ENCODE peak calls at places on chromosome 20, in nine cellular contexts. O is transverse colon, I is sigmoid colon, Q is tibial nerve, Z is stomach, B is HCT116, E is testis, C is Peyer's patch, D is HepG2. V is an unnamed sample. For H3K36me3, the result is how much of the 10 kb centered on the place peaks cover.

GRCh38 chr20:10463622-10464021 is 28.5 kb downstream of the SLX4IP start:
- DNase-seq in Z (no peak), D (peak), I (no peak), E (no peak), Q (no peak), B (no peak), O (no peak), C (no peak), V (no peak)

GRCh38 chr20:2538931-2539330 is 2.6 kb downstream of the TMC2 start:
- DNase-seq in E (peak), I (no peak), O (no peak), Q (no peak), C (no peak), B (no peak), D (no peak), Z (no peak), V (peak)

GRCh38 chr20:23087587-23088275 is 1.6 kb upstream of the CD93 start:
- DNase-seq in C (no peak), D (no peak), Q (no peak), E (no peak), O (no peak), I (no peak), Z (no peak), B (no peak), V (no peak)

GRCh38 chr20:663315-664090 is 10.5 kb upstream of the SRXN1 start:
- DNase-seq in E (peak), D (no peak), C (no peak), I (no peak), O (no peak), Q (no peak), Z (no peak), B (no peak), V (no peak)

GRCh38 chr20:20440473-20440872 is 72.6 kb downstream of the INSM1 start:
- DNase-seq in Z (no peak), B (no peak), O (no peak), I (no peak), Q (no peak), D (no peak), E (no peak), C (no peak), V (no peak)

GRCh38 chr20:23205656-23206055 is 119.5 kb upstream of the CD93 start:
- DNase-seq in Z (peak), Q (peak), D (no peak), I (peak), B (no peak), O (peak), C (no peak), E (peak), V (peak)

GRCh38 chr20:38113401-38114325 is 51.4 kb downstream of the TGM2 start:
- DNase-seq in Q (no peak), B (peak), C (no peak), O (no peak), Z (no peak), I (no peak), E (peak), D (peak), V (no peak)

GRCh38 chr20:51636123-51636522 is 93.6 kb upstream of the NFATC2 start:
- DNase-seq in D (no peak), E (no peak), Z (no peak), Q (no peak), O (no peak), I (no peak), B (peak), C (no peak), V (no peak)

GRCh38 chr20:7106910-7107309 is 339.4 kb downstream of the BMP2 start:
- DNase-seq in C (no peak), B (no peak), I (no peak), O (no peak), Z (no peak), D (no peak), E (no peak), Q (no peak), V (no peak)

GRCh38 chr20:34468956-34469355 is 47.3 kb upstream of the DYNLRB1 start:
- DNase-seq in E (no peak), I (no peak), Z (no peak), D (no peak), O (no peak), Q (no peak), C (no peak), B (no peak), V (no peak)

GRCh38 chr20:38927902-38928578 is 1.8 kb downstream of the FAM83D start:
- DNase-seq in C (peak), E (no peak), Q (no peak), Z (no peak), O (peak), B (no peak), I (no peak), D (no peak), V (no peak)

GRCh38 chr20:48822879-48823385 is 4.9 kb downstream of the PREX1 start:
- DNase-seq in B (no peak), E (no peak), Q (no peak), O (peak), I (no peak), Z (no peak), D (no peak), C (no peak), V (no peak)

GRCh38 chr20:6100261-6100660 is 22.6 kb downstream of the FERMT1 start:
- DNase-seq in O (no peak), E (no peak), C (no peak), I (no peak), Z (no peak), D (no peak), Q (no peak), B (no peak), V (no peak)

GRCh38 chr20:38303908-38304379 is at the start of gene BPI:
- DNase-seq in O (no peak), Q (no peak), C (no peak), D (no peak), Z (peak), B (no peak), I (peak), E (no peak), V (no peak)

GRCh38 chr20:50980851-50981713 is 22.5 kb downstream of the MOCS3 start:
- DNase-seq in C (no peak), O (peak), B (peak), I (no peak), Z (peak), E (peak), D (peak), Q (no peak), V (peak)

GRCh38 chr20:50329981-50330503 is 139.4 kb downstream of the CEBPB start:
- DNase-seq in O (no peak), Z (no peak), E (no peak), Q (no peak), I (peak), C (no peak), D (no peak), B (no peak), V (no peak)

GRCh38 chr20:63807654-63808053 is 23.4 kb downstream of the ZBTB46 start:
- DNase-seq in D (no peak), O (no peak), I (no peak), B (no peak), C (no peak), E (no peak), Z (no peak), Q (no peak), V (no peak)

GRCh38 chr20:34824026-34824860 is 1.2 kb downstream of the NCOA6 start:
- DNase-seq in D (peak), Z (peak), O (peak), I (peak), B (peak), Q (peak), C (peak), E (peak), V (peak)

GRCh38 chr20:56934888-56935287 is 305.8 kb downstream of the TFAP2C start:
- DNase-seq in B (no peak), Z (no peak), E (no peak), C (no peak), I (no peak), Q (no peak), O (no peak), D (no peak), V (no peak)

GRCh38 chr20:9035129-9035528 is 33.8 kb upstream of the PLCB4 start:
- DNase-seq in Z (no peak), E (no peak), I (no peak), B (peak), C (no peak), D (no peak), Q (no peak), O (no peak), V (no peak)

GRCh38 chr20:5551621-5552020 is 198.6 kb upstream of the SHLD1 start:
- DNase-seq in B (no peak), D (no peak), Z (no peak), E (no peak), Q (no peak), I (no peak), C (no peak), O (no peak), V (no peak)

GRCh38 chr20:51731771-51732453 is 36.3 kb downstream of the ATP9A start:
- DNase-seq in O (no peak), Z (no peak), E (peak), Q (no peak), D (no peak), C (no peak), I (no peak), B (no peak), V (peak)

GRCh38 chr20:51354769-51355319 is 187.7 kb downstream of the NFATC2 start:
- DNase-seq in Z (no peak), D (no peak), Q (no peak), B (no peak), I (peak), E (no peak), O (no peak), C (no peak), V (no peak)

GRCh38 chr20:9458075-9458818 is 56.1 kb upstream of the LAMP5 start:
- DNase-seq in C (no peak), B (peak), D (peak), I (no peak), Q (no peak), Z (peak), E (no peak), O (no peak), V (no peak)

GRCh38 chr20:36407196-36407733 is 101.1 kb downstream of the DLGAP4 start:
- DNase-seq in B (no peak), Z (no peak), D (no peak), C (no peak), Q (no peak), O (no peak), E (no peak), I (no peak), V (no peak)

GRCh38 chr20:50335105-50335504 is 144.5 kb downstream of the CEBPB start:
- DNase-seq in I (peak), D (peak), C (no peak), B (peak), Q (no peak), E (no peak), O (no peak), Z (no peak), V (peak)

GRCh38 chr20:51306521-51307358 is 235.8 kb downstream of the NFATC2 start:
- DNase-seq in D (peak), Z (peak), B (peak), E (peak), Q (peak), O (peak), I (peak), C (peak), V (peak)

GRCh38 chr20:53652859-53653520 is 59.4 kb upstream of the ZNF217 start:
- DNase-seq in D (no peak), B (no peak), C (no peak), I (no peak), E (no peak), Z (no peak), Q (no peak), O (no peak), V (no peak)
- H3K4me3 ChIP-seq in D (no peak), B (no peak), C (no peak), I (no peak), E (no peak), Z (no peak), Q (no peak), O (no peak), V (no peak)

GRCh38 chr20:31603822-31604566 is 1.1 kb upstream of the ID1 start:
- DNase-seq in Z (peak), C (peak), O (peak), B (peak), Q (peak), E (peak), D (peak), I (peak), V (peak)
- TF ChIP-seq POLR2A in Z (no peak), C (peak), O (peak), B (no peak), Q (peak), E (no peak), D (peak), I (peak), V (peak)

DNA sequence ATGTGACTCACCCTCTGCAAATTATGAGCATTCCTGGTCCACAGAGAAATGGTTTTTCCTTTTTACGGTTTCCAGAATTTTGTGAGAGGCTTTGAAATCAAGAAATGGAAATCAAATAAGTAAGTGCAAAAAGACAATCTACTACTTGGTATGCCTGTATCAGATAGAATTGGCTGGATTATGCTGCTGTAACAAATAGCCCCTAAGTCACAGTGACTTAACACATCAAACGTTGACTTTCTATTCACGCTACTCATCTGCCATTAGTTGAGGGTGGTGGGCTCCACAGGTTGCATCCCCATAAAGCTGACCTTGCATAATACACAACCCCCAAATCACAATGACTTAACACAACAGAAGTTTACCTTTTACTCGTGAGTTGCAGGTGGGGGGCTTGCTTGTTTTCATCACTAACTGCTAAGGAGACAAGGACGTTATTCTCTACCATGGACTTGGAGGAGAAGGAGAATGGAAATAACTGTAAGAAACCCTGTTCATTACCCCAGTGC is 44.4 kb downstream of the TSHZ2 start:
- DNase-seq in D (no peak), I (no peak), Q (no peak), Z (no peak), E (no peak), C (no peak), O (no peak), B (no peak), V (no peak)
- H3K36me3 ChIP-seq in D (under half), I (under half), Q (under half), Z (under half), E (under half), C (under half), O (under half), B (under half), V (under half)

GRCh38 chr20:13139459-13140150 is 81.5 kb upstream of the ISM1 start:
- DNase-seq in O (no peak), C (no peak), Q (no peak), D (no peak), Z (no peak), I (no peak), E (no peak), B (no peak), V (no peak)
- H3K4me3 ChIP-seq in O (no peak), C (no peak), Q (no peak), D (no peak), Z (no peak), I (no peak), E (no peak), B (no peak), V (no peak)

GRCh38 chr20:62739581-62740285 is 31.1 kb downstream of the NTSR1 start:
- DNase-seq in C (peak), D (no peak), I (peak), B (no peak), Q (no peak), E (no peak), O (peak), Z (no peak), V (peak)
- TF ChIP-seq POLR2A in C (no peak), D (no peak), I (no peak), B (no peak), Q (no peak), E (no peak), O (no peak), Z (no peak), V (no peak)

V was measured in thyroid gland.